ENCODE peak calls at places on chromosomes 5 and 9, in five cellular contexts. A is PC-3, Q is nephron progenitor cell, B is colonic mucosa, Z is cardiac fibroblast. U is an unnamed sample.

GRCh38 chr9:4987996-4988421 is 2.9 kb downstream of the JAK2 start:
- DNase-seq in A (peak), Q (peak), B (peak), Z (peak), U (peak)

GRCh38 chr5:38651806-38652205 is 95.4 kb upstream of the LIFR start:
- DNase-seq in A (no peak), Q (no peak), B (no peak), Z (no peak), U (no peak)

GRCh38 chr5:95445442-95445841 is 54.3 kb downstream of the FAM81B start:
- DNase-seq in A (no peak), Q (no peak), B (no peak), Z (no peak), U (no peak)

GRCh38 chr5:6732634-6733410 is 19.6 kb downstream of the TENT4A start:
- DNase-seq in A (peak), Q (no peak), B (no peak), Z (peak), U (peak)

GRCh38 chr5:133848306-133848924 is 120.0 kb downstream of the C5orf15 start:
- DNase-seq in A (peak), Q (no peak), B (no peak), Z (no peak), U (no peak)

GRCh38 chr9:69049094-69049493 is 13.5 kb downstream of the FXN start:
- DNase-seq in A (no peak), Q (no peak), B (no peak), Z (no peak), U (no peak)

GRCh38 chr9:93091056-93091452 is 5.0 kb upstream of the CARD19 start:
- DNase-seq in A (no peak), Q (no peak), B (peak), Z (no peak), U (no peak)

GRCh38 chr5:10355071-10355889 is 1.8 kb downstream of the MARCHF6 start:
- DNase-seq in A (peak), Q (no peak), B (no peak), Z (peak), U (no peak)

GRCh38 chr5:111411321-111411720 is 101.0 kb downstream of the STARD4 start:
- DNase-seq in A (no peak), Q (no peak), B (no peak), Z (peak), U (no peak)

GRCh38 chr5:175847503-175847902 is 23.9 kb upstream of the CPLX2 start:
- DNase-seq in A (no peak), Q (no peak), B (no peak), Z (peak), U (peak)
- TF ChIP-seq CTCF in A (peak), Q (no peak), B (no peak), Z (peak), U (peak)

DNA sequence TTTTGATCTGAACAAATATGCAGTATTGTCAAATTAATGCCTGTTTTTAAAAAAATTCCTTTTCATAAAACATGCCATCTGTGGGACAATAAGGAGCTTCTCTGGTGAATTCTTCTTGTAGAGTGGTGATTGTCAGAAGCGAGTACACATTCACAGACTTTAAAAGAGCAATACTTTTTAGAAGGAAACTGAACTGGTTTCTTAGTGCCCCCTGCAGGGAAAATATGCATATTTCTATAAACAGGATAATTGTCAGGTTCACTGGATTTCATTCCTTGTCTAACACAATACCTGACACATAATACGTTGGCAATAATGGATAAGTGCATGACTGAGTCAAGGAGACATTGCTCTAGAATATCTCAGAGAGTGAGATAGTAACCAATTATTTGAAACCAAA is 133.7 kb downstream of the KIF4B start:
- DNase-seq in A (peak), Q (no peak), B (no peak), Z (peak), U (no peak)
- TF ChIP-seq CTCF in A (peak), Q (no peak), B (no peak), Z (peak), U (no peak)

GRCh38 chr5:17278931-17279330 is 61.5 kb downstream of the BASP1 start:
- DNase-seq in A (no peak), Q (no peak), B (no peak), Z (no peak), U (no peak)

GRCh38 chr5:17279487-17279886 is 62.1 kb downstream of the BASP1 start:
- DNase-seq in A (no peak), Q (no peak), B (no peak), Z (no peak), U (no peak)

GRCh38 chr5:17277907-17278306 is 60.5 kb downstream of the BASP1 start:
- DNase-seq in A (no peak), Q (no peak), B (no peak), Z (no peak), U (no peak)

GRCh38 chr5:17275279-17276158 is 58.1 kb downstream of the BASP1 start:
- DNase-seq in A (no peak), Q (no peak), B (no peak), Z (no peak), U (no peak)

GRCh38 chr5:17276445-17276844 is 59.0 kb downstream of the BASP1 start:
- DNase-seq in A (no peak), Q (no peak), B (no peak), Z (no peak), U (no peak)
- TF ChIP-seq CTCF in A (no peak), Q (no peak), B (no peak), Z (no peak), U (no peak)

GRCh38 chr5:141514330-141515111 is 25.6 kb downstream of the PCDHGC5 start:
- DNase-seq in A (no peak), Q (peak), B (no peak), Z (peak), U (no peak)

GRCh38 chr5:141515141-141515540 is 26.3 kb downstream of the PCDHGC5 start:
- DNase-seq in A (no peak), Q (no peak), B (no peak), Z (no peak), U (no peak)

GRCh38 chr5:141512390-141513020 is 23.6 kb downstream of the PCDHGC5 start:
- DNase-seq in A (peak), Q (peak), B (peak), Z (peak), U (peak)

GRCh38 chr5:141513021-141513626 is 24.2 kb downstream of the PCDHGC5 start:
- DNase-seq in A (no peak), Q (peak), B (peak), Z (no peak), U (peak)

GRCh38 chr5:141513627-141514329 is 24.9 kb downstream of the PCDHGC5 start:
- DNase-seq in A (no peak), Q (peak), B (peak), Z (peak), U (peak)
- TF ChIP-seq CTCF in A (no peak), Q (no peak), B (no peak), Z (no peak), U (no peak)

GRCh38 chr9:31839273-31839672 is 545.2 kb upstream of the ACO1 start:
- DNase-seq in A (peak), Q (no peak), B (no peak), Z (no peak), U (no peak)
- TF ChIP-seq CTCF in A (peak), Q (no peak), B (no peak), Z (no peak), U (no peak)

U was measured in glutamatergic neuron.